ENCODE peak calls at places on chromosomes 7 and 10, in seven cellular contexts. One of them, this sample, is unnamed.

GRCh38 chr10:98748298-98748697 is 301.6 kb upstream of the HPS1 start:
- DNase-seq in chondrocyte: no peak
- DNase-seq in GM12865: peak
- DNase-seq in epithelial cell of esophagus: peak
- DNase-seq in breast epithelium: no peak
- DNase-seq in fibroblast of lung: no peak
- DNase-seq in GM20000: peak
- DNase-seq in this sample: no peak

GRCh38 chr10:77163670-77164348 is 473.8 kb downstream of the KCNMA1 start:
- DNase-seq in chondrocyte: no peak
- DNase-seq in GM12865: no peak
- DNase-seq in epithelial cell of esophagus: peak
- DNase-seq in breast epithelium: peak
- DNase-seq in fibroblast of lung: peak
- DNase-seq in GM20000: no peak
- DNase-seq in this sample: peak

GRCh38 chr7:43204081-43204480 is 91.6 kb downstream of the HECW1 start:
- DNase-seq in chondrocyte: no peak
- DNase-seq in GM12865: no peak
- DNase-seq in epithelial cell of esophagus: peak
- DNase-seq in breast epithelium: no peak
- DNase-seq in fibroblast of lung: peak
- DNase-seq in GM20000: no peak
- DNase-seq in this sample: peak

GRCh38 chr7:47428780-47429472 is 153.0 kb downstream of the TNS3 start:
- DNase-seq in chondrocyte: peak
- DNase-seq in GM12865: no peak
- DNase-seq in epithelial cell of esophagus: no peak
- DNase-seq in breast epithelium: no peak
- DNase-seq in fibroblast of lung: no peak
- DNase-seq in GM20000: no peak
- DNase-seq in this sample: no peak

GRCh38 chr7:138918176-138918575 is 63.0 kb downstream of the KIAA1549 start:
- DNase-seq in chondrocyte: no peak
- DNase-seq in GM12865: no peak
- DNase-seq in epithelial cell of esophagus: no peak
- DNase-seq in breast epithelium: no peak
- DNase-seq in fibroblast of lung: no peak
- DNase-seq in GM20000: no peak
- DNase-seq in this sample: no peak

GRCh38 chr7:29865526-29865925 is 59.2 kb downstream of the WIPF3 start:
- DNase-seq in chondrocyte: no peak
- DNase-seq in GM12865: no peak
- DNase-seq in epithelial cell of esophagus: peak
- DNase-seq in breast epithelium: no peak
- DNase-seq in fibroblast of lung: peak
- DNase-seq in GM20000: no peak
- DNase-seq in this sample: peak

GRCh38 chr10:97608991-97609561 is 19.6 kb downstream of the C10orf62 start:
- DNase-seq in chondrocyte: peak
- DNase-seq in GM12865: no peak
- DNase-seq in epithelial cell of esophagus: peak
- DNase-seq in breast epithelium: no peak
- DNase-seq in fibroblast of lung: no peak
- DNase-seq in GM20000: no peak
- DNase-seq in this sample: no peak

GRCh38 chr7:42967391-42967790 is 35.2 kb downstream of the MRPL32 start:
- DNase-seq in chondrocyte: no peak
- DNase-seq in GM12865: no peak
- DNase-seq in epithelial cell of esophagus: no peak
- DNase-seq in breast epithelium: no peak
- DNase-seq in fibroblast of lung: no peak
- DNase-seq in GM20000: no peak
- DNase-seq in this sample: no peak

GRCh38 chr7:26307226-26307625 is 15.6 kb downstream of the SNX10 start:
- DNase-seq in chondrocyte: no peak
- DNase-seq in GM12865: no peak
- DNase-seq in epithelial cell of esophagus: peak
- DNase-seq in breast epithelium: no peak
- DNase-seq in fibroblast of lung: peak
- DNase-seq in GM20000: no peak
- DNase-seq in this sample: no peak

GRCh38 chr10:104300736-104301292 is 31.8 kb downstream of the GSTO2 start:
- DNase-seq in chondrocyte: no peak
- DNase-seq in GM12865: no peak
- DNase-seq in epithelial cell of esophagus: peak
- DNase-seq in breast epithelium: peak
- DNase-seq in fibroblast of lung: peak
- DNase-seq in GM20000: no peak
- DNase-seq in this sample: peak

GRCh38 chr7:19026888-19027287 is 90.5 kb downstream of the TWIST1 start:
- DNase-seq in chondrocyte: no peak
- DNase-seq in GM12865: no peak
- DNase-seq in epithelial cell of esophagus: peak
- DNase-seq in breast epithelium: no peak
- DNase-seq in fibroblast of lung: peak
- DNase-seq in GM20000: no peak
- DNase-seq in this sample: no peak

GRCh38 chr7:125747966-125748365 is 818.3 kb upstream of the POT1 start:
- DNase-seq in chondrocyte: no peak
- DNase-seq in GM12865: no peak
- DNase-seq in epithelial cell of esophagus: no peak
- DNase-seq in breast epithelium: no peak
- DNase-seq in fibroblast of lung: no peak
- DNase-seq in GM20000: no peak
- DNase-seq in this sample: no peak

GRCh38 chr10:58514102-58514472 is 1.4 kb downstream of the BICC1 start:
- DNase-seq in chondrocyte: no peak
- DNase-seq in GM12865: no peak
- DNase-seq in epithelial cell of esophagus: no peak
- DNase-seq in breast epithelium: no peak
- DNase-seq in fibroblast of lung: peak
- DNase-seq in GM20000: no peak
- DNase-seq in this sample: no peak

GRCh38 chr7:6252310-6252709 is 20.1 kb downstream of the CYTH3 start:
- DNase-seq in chondrocyte: no peak
- DNase-seq in GM12865: no peak
- DNase-seq in epithelial cell of esophagus: peak
- DNase-seq in breast epithelium: no peak
- DNase-seq in fibroblast of lung: peak
- DNase-seq in GM20000: no peak
- DNase-seq in this sample: no peak

GRCh38 chr7:24968165-24968564 is 11.8 kb downstream of the OSBPL3 start:
- DNase-seq in chondrocyte: no peak
- DNase-seq in GM12865: no peak
- DNase-seq in epithelial cell of esophagus: no peak
- DNase-seq in breast epithelium: no peak
- DNase-seq in fibroblast of lung: no peak
- DNase-seq in GM20000: no peak
- DNase-seq in this sample: no peak

GRCh38 chr7:27386581-27386980 is 144.0 kb downstream of the EVX1 start:
- DNase-seq in chondrocyte: no peak
- DNase-seq in GM12865: no peak
- DNase-seq in epithelial cell of esophagus: no peak
- DNase-seq in breast epithelium: no peak
- DNase-seq in fibroblast of lung: no peak
- DNase-seq in GM20000: no peak
- DNase-seq in this sample: no peak

GRCh38 chr10:127374074-127374680 is 174.9 kb upstream of the NPS start:
- DNase-seq in chondrocyte: no peak
- DNase-seq in GM12865: no peak
- DNase-seq in epithelial cell of esophagus: no peak
- DNase-seq in breast epithelium: no peak
- DNase-seq in fibroblast of lung: no peak
- DNase-seq in GM20000: no peak
- DNase-seq in this sample: no peak

GRCh38 chr10:10526846-10527245 is 490.8 kb upstream of the CELF2 start:
- DNase-seq in chondrocyte: no peak
- DNase-seq in GM12865: no peak
- DNase-seq in epithelial cell of esophagus: no peak
- DNase-seq in breast epithelium: no peak
- DNase-seq in fibroblast of lung: no peak
- DNase-seq in GM20000: no peak
- DNase-seq in this sample: no peak

GRCh38 chr7:6533893-6534804 is 17.1 kb downstream of the GRID2IP start:
- DNase-seq in chondrocyte: no peak
- DNase-seq in GM12865: peak
- DNase-seq in epithelial cell of esophagus: no peak
- DNase-seq in breast epithelium: no peak
- DNase-seq in fibroblast of lung: no peak
- DNase-seq in GM20000: no peak
- DNase-seq in this sample: no peak

GRCh38 chr7:70568674-70569334 is 563.1 kb upstream of the GALNT17 start:
- DNase-seq in chondrocyte: no peak
- DNase-seq in GM12865: no peak
- DNase-seq in epithelial cell of esophagus: no peak
- DNase-seq in breast epithelium: no peak
- DNase-seq in fibroblast of lung: peak
- DNase-seq in GM20000: no peak
- DNase-seq in this sample: no peak

GRCh38 chr7:151817315-151817690 is 59.6 kb downstream of the PRKAG2 start:
- DNase-seq in chondrocyte: peak
- DNase-seq in GM12865: no peak
- DNase-seq in epithelial cell of esophagus: no peak
- DNase-seq in breast epithelium: no peak
- DNase-seq in fibroblast of lung: no peak
- DNase-seq in GM20000: no peak
- DNase-seq in this sample: no peak

GRCh38 chr10:119596537-119597404 is at the start of gene TIAL1:
- DNase-seq in chondrocyte: peak
- DNase-seq in GM12865: peak
- DNase-seq in epithelial cell of esophagus: peak
- DNase-seq in breast epithelium: peak
- DNase-seq in fibroblast of lung: peak
- DNase-seq in GM20000: peak
- DNase-seq in this sample: peak
- TF ChIP-seq CTCF in chondrocyte: peak
- TF ChIP-seq CTCF in GM12865: no peak
- TF ChIP-seq CTCF in epithelial cell of esophagus: no peak
- TF ChIP-seq CTCF in breast epithelium: no peak
- TF ChIP-seq CTCF in fibroblast of lung: no peak
- TF ChIP-seq CTCF in GM20000: no peak
- TF ChIP-seq CTCF in this sample: no peak

DNA sequence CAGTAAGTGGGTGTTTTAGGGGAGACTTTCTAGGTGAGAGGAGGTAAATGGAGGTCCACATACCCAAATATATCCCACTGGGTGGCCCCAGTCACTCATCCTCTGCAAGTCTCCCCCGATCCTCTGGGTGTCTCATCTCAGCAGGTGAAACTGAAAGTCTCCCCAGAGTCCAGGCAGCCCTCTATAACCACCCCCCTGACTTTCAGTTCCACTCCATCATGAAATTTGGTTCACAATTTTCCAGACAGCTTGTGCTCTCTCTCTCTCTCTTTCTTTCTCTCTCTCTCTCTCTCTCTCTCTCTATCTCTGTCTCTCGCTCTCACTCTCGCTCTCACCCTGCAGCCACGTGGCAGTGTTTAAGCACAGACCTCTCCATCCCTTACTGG is 56.7 kb upstream of the ELN start:
- DNase-seq in chondrocyte: no peak
- DNase-seq in GM12865: peak
- DNase-seq in epithelial cell of esophagus: no peak
- DNase-seq in breast epithelium: no peak
- DNase-seq in fibroblast of lung: no peak
- DNase-seq in GM20000: peak
- DNase-seq in this sample: no peak
- TF ChIP-seq CTCF in chondrocyte: no peak
- TF ChIP-seq CTCF in GM12865: no peak
- TF ChIP-seq CTCF in epithelial cell of esophagus: no peak
- TF ChIP-seq CTCF in breast epithelium: no peak
- TF ChIP-seq CTCF in fibroblast of lung: no peak
- TF ChIP-seq CTCF in GM20000: no peak
- TF ChIP-seq CTCF in this sample: no peak

GRCh38 chr7:86818903-86819302 is 175.2 kb downstream of the GRM3 start:
- DNase-seq in chondrocyte: no peak
- DNase-seq in GM12865: no peak
- DNase-seq in epithelial cell of esophagus: no peak
- DNase-seq in breast epithelium: no peak
- DNase-seq in fibroblast of lung: no peak
- DNase-seq in GM20000: no peak
- DNase-seq in this sample: no peak

GRCh38 chr7:86815556-86815955 is 171.8 kb downstream of the GRM3 start:
- DNase-seq in chondrocyte: no peak
- DNase-seq in GM12865: no peak
- DNase-seq in epithelial cell of esophagus: peak
- DNase-seq in breast epithelium: no peak
- DNase-seq in fibroblast of lung: no peak
- DNase-seq in GM20000: no peak
- DNase-seq in this sample: no peak

GRCh38 chr7:86814980-86815379 is 171.3 kb downstream of the GRM3 start:
- DNase-seq in chondrocyte: no peak
- DNase-seq in GM12865: peak
- DNase-seq in epithelial cell of esophagus: peak
- DNase-seq in breast epithelium: no peak
- DNase-seq in fibroblast of lung: no peak
- DNase-seq in GM20000: peak
- DNase-seq in this sample: no peak
- TF ChIP-seq CTCF in chondrocyte: peak
- TF ChIP-seq CTCF in GM12865: peak
- TF ChIP-seq CTCF in epithelial cell of esophagus: peak
- TF ChIP-seq CTCF in breast epithelium: no peak
- TF ChIP-seq CTCF in fibroblast of lung: peak
- TF ChIP-seq CTCF in GM20000: peak
- TF ChIP-seq CTCF in this sample: no peak

DNA sequence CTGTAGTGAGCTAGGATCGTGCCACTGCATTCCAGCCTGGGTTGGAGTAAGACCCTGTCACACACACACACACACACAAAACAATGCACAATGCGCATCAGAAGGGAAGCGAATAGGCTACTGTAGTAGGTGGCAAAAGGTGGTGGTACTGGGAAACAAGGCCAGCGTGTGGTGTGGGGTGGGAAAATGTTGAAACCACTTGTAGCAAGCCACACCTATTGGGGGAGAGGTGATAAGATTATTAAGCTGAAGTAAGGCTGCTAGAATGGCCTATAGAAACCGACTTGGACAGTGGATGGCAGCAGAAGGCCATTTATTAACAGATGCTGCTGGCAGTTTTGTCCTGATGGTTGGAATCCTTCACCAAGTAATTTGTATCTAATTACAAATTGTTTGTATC is 7.2 kb upstream of the CHCHD1 start:
- DNase-seq in chondrocyte: no peak
- DNase-seq in GM12865: peak
- DNase-seq in epithelial cell of esophagus: peak
- DNase-seq in breast epithelium: no peak
- DNase-seq in fibroblast of lung: peak
- DNase-seq in GM20000: peak
- DNase-seq in this sample: peak
- TF ChIP-seq CTCF in chondrocyte: peak
- TF ChIP-seq CTCF in GM12865: no peak
- TF ChIP-seq CTCF in epithelial cell of esophagus: no peak
- TF ChIP-seq CTCF in breast epithelium: no peak
- TF ChIP-seq CTCF in fibroblast of lung: no peak
- TF ChIP-seq CTCF in GM20000: no peak
- TF ChIP-seq CTCF in this sample: no peak

GRCh38 chr7:11486271-11486670 is 345.7 kb downstream of the THSD7A start:
- DNase-seq in chondrocyte: no peak
- DNase-seq in GM12865: no peak
- DNase-seq in epithelial cell of esophagus: no peak
- DNase-seq in breast epithelium: no peak
- DNase-seq in fibroblast of lung: no peak
- DNase-seq in GM20000: no peak
- DNase-seq in this sample: no peak
- TF ChIP-seq CTCF in chondrocyte: peak
- TF ChIP-seq CTCF in GM12865: no peak
- TF ChIP-seq CTCF in epithelial cell of esophagus: no peak
- TF ChIP-seq CTCF in breast epithelium: no peak
- TF ChIP-seq CTCF in fibroblast of lung: peak
- TF ChIP-seq CTCF in GM20000: no peak
- TF ChIP-seq CTCF in this sample: no peak

GRCh38 chr7:36312064-36312914 is 77.4 kb upstream of the ANLN start:
- DNase-seq in chondrocyte: no peak
- DNase-seq in GM12865: peak
- DNase-seq in epithelial cell of esophagus: peak
- DNase-seq in breast epithelium: peak
- DNase-seq in fibroblast of lung: no peak
- DNase-seq in GM20000: no peak
- DNase-seq in this sample: no peak
- TF ChIP-seq CTCF in chondrocyte: peak
- TF ChIP-seq CTCF in GM12865: peak
- TF ChIP-seq CTCF in epithelial cell of esophagus: peak
- TF ChIP-seq CTCF in breast epithelium: peak
- TF ChIP-seq CTCF in fibroblast of lung: peak
- TF ChIP-seq CTCF in GM20000: peak
- TF ChIP-seq CTCF in this sample: no peak

This sample was measured in AG09319.